ENCODE peak calls at places on chromosomes 5 and 9, in five cellular contexts. V is body of pancreas, C is fibroblast of lung, Y is heart right ventricle, R is mammary epithelial cell. N is an unnamed sample. For H3K4me1, the result is how much of the 10 kb centered on the place peaks cover.

GRCh38 chr9:35859310-35859994 is 10.7 kb downstream of the OR13J1 start:
- DNase-seq in Y (no peak), V (peak), R (peak), C (peak), N (no peak)

GRCh38 chr9:14173730-14174129 is 140.2 kb downstream of the NFIB start:
- DNase-seq in R (no peak), C (no peak), V (peak), Y (peak), N (no peak)

GRCh38 chr5:2860101-2860500 is 108.6 kb upstream of the IRX2 start:
- DNase-seq in Y (no peak), V (no peak), R (no peak), C (no peak), N (no peak)

GRCh38 chr5:158174918-158175663 is 316.1 kb upstream of the CLINT1 start:
- DNase-seq in R (peak), C (peak), V (peak), Y (peak), N (no peak)

GRCh38 chr9:118674942-118675341 is 694.3 kb downstream of the BRINP1 start:
- DNase-seq in V (no peak), C (no peak), R (no peak), Y (no peak), N (no peak)

GRCh38 chr5:137486707-137487106 is 12.4 kb downstream of the SPOCK1 start:
- DNase-seq in C (no peak), R (no peak), V (no peak), Y (peak), N (no peak)

GRCh38 chr9:89558948-89559347 is 45.9 kb upstream of the GADD45G start:
- DNase-seq in V (peak), R (no peak), C (no peak), Y (no peak), N (no peak)

GRCh38 chr5:43677241-43677640 is 74.3 kb downstream of the NNT start:
- DNase-seq in V (no peak), Y (no peak), R (no peak), C (no peak), N (no peak)

GRCh38 chr9:81906656-81907055 is 21.6 kb upstream of the SPATA31D4 start:
- DNase-seq in C (peak), V (no peak), R (peak), Y (no peak), N (no peak)

GRCh38 chr5:74396913-74397606 is 243.5 kb downstream of the ENC1 start:
- DNase-seq in V (peak), C (no peak), Y (no peak), R (no peak), N (no peak)

GRCh38 chr9:124754289-124754688 is 16.8 kb downstream of the NR6A1 start:
- DNase-seq in Y (no peak), R (no peak), V (no peak), C (peak), N (no peak)

GRCh38 chr5:54651482-54652076 is 134.0 kb downstream of the SNX18 start:
- DNase-seq in V (peak), C (peak), R (peak), Y (peak), N (peak)

GRCh38 chr9:19050637-19051591 is 1.7 kb downstream of the RRAGA start:
- DNase-seq in R (no peak), Y (no peak), V (no peak), C (peak), N (no peak)

GRCh38 chr5:97525780-97526179 is 342.7 kb upstream of the RIOK2 start:
- DNase-seq in Y (no peak), R (no peak), C (no peak), V (no peak), N (no peak)

GRCh38 chr5:123785160-123786001 is 273.4 kb downstream of the CSNK1G3 start:
- DNase-seq in C (peak), Y (no peak), R (peak), V (peak), N (no peak)

GRCh38 chr5:41415242-41415641 is 95.2 kb downstream of the PLCXD3 start:
- DNase-seq in Y (no peak), V (no peak), R (no peak), C (no peak), N (no peak)

GRCh38 chr5:102911973-102912372 is 156.9 kb downstream of the PAM start:
- DNase-seq in R (peak), Y (no peak), C (peak), V (no peak), N (no peak)

GRCh38 chr5:113212244-113212920 is 222.4 kb downstream of the TSSK1B start:
- DNase-seq in V (peak), C (peak), Y (peak), R (no peak), N (no peak)

GRCh38 chr5:74199436-74200210 is 440.9 kb downstream of the ENC1 start:
- DNase-seq in R (peak), V (no peak), Y (no peak), C (no peak), N (no peak)

GRCh38 chr5:83472213-83472507 is 616 bp downstream of the VCAN start:
- DNase-seq in V (no peak), Y (no peak), C (no peak), R (no peak), N (no peak)
- H3K4me3 ChIP-seq in V (no peak), Y (peak), C (peak), R (peak), N (peak)

GRCh38 chr9:93579711-93580516 is 3.5 kb downstream of the PHF2 start:
- DNase-seq in R (no peak), Y (no peak), V (no peak), C (no peak), N (no peak)

GRCh38 chr9:93582550-93582949 is 6.2 kb downstream of the PHF2 start:
- DNase-seq in V (no peak), C (no peak), Y (no peak), R (no peak), N (no peak)

GRCh38 chr9:93582115-93582514 is 5.7 kb downstream of the PHF2 start:
- DNase-seq in V (peak), R (no peak), C (no peak), Y (no peak), N (no peak)

GRCh38 chr9:93578844-93579243 is 2.5 kb downstream of the PHF2 start:
- DNase-seq in C (no peak), R (no peak), Y (no peak), V (no peak), N (no peak)

DNA sequence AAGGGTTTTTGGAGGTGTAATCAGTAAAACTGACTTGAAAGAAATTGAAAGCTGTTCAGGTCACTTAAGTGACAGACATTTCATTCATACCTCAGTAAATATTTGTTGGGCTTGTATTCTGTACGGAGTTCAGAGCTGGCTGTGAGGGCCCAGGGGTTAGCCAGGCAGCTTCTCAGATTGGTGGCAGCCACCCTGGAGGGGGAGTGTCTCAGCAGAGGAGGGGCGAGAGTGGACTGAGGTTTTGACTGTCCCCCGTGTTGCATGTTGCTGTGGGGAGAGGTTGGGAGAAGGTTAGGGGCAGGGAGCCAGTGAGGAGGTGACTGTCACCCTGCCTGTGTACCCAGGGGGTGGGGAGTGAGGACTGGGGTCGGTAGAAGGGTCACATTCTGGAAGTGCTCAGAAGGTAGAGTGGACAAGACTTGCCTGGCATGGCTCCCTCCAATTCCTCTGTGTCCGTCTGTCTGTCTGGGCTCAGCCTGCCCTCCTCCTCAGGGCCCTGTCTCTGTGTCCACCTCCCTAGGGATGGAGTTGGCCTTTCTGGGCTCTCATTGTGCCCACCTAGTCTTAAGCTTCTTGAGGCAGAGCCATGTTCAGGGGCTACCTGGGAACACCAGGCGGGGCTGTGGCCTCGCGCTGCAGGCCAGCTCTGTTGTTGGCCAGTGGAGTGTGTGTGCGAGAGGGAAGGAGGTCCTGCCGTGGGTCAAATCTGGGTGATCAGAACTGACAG is 4.4 kb downstream of the PHF2 start:
- DNase-seq in C (no peak), V (no peak), Y (no peak), R (no peak), N (no peak)
- H3K27ac ChIP-seq in C (no peak), V (peak), Y (peak), R (no peak), N (no peak)

GRCh38 chr5:140238756-140239155 is 63.8 kb downstream of the CYSTM1 start:
- DNase-seq in C (no peak), V (no peak), Y (no peak), R (no peak), N (no peak)
- H3K4me1 ChIP-seq in C (under half), V (under half), Y (half or more), R (under half), N (under half)

GRCh38 chr5:38582662-38583061 is 26.2 kb upstream of the LIFR start:
- DNase-seq in V (no peak), R (no peak), Y (no peak), C (no peak), N (no peak)

GRCh38 chr5:38576442-38576841 is 20.0 kb upstream of the LIFR start:
- DNase-seq in R (no peak), Y (no peak), V (peak), C (no peak), N (no peak)

GRCh38 chr5:38579105-38579504 is 22.7 kb upstream of the LIFR start:
- DNase-seq in Y (no peak), C (no peak), V (no peak), R (no peak), N (no peak)

GRCh38 chr5:38574009-38574408 is 17.6 kb upstream of the LIFR start:
- DNase-seq in Y (no peak), C (no peak), R (no peak), V (no peak), N (no peak)

DNA sequence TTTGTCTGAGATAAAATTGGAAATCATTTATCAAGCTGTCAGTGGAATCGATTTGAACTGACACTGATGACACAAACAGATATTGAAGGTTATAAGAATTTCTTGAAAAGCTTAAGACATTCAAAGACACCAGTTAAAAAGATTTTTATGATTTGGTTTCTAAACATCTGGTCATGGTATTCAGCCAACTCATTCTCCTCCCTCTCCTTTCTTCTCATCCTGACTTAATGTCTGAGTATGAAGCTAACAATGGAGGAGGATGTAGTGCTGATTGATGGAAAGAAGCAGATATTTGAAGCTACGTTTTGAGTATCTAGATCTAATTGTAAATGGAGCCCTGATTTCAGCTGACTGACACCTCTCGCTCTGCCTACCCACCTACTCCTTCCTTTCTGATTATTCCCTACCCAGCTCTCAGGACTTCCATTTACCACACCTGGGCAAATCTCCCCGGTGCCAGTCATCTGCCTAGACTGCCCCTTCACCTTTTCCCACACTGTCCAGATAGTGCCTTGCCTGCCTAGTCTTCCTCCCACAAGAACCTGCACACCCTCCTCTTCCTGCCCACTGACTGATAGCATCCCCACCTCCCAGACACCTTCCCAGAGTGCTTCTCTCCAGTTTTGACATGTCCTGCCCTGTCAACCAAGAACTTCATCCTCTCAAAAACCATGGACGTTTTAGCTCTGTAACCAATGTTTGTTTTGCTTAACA is 20.7 kb upstream of the LIFR start:
- DNase-seq in R (no peak), Y (no peak), V (no peak), C (no peak), N (no peak)
- H3K4me3 ChIP-seq in R (no peak), Y (no peak), V (no peak), C (no peak), N (no peak)

GRCh38 chr9:69168709-69169217 is 5.3 kb upstream of the TJP2 start:
- DNase-seq in V (no peak), C (peak), Y (no peak), R (peak), N (peak)

GRCh38 chr9:69170231-69170630 is 3.8 kb upstream of the TJP2 start:
- DNase-seq in V (no peak), R (no peak), C (no peak), Y (no peak), N (no peak)

GRCh38 chr9:69171517-69171916 is 2.6 kb upstream of the TJP2 start:
- DNase-seq in V (no peak), C (no peak), R (no peak), Y (no peak), N (no peak)

GRCh38 chr9:69172895-69173294 is 1.2 kb upstream of the TJP2 start:
- DNase-seq in Y (no peak), R (peak), V (no peak), C (no peak), N (no peak)

DNA sequence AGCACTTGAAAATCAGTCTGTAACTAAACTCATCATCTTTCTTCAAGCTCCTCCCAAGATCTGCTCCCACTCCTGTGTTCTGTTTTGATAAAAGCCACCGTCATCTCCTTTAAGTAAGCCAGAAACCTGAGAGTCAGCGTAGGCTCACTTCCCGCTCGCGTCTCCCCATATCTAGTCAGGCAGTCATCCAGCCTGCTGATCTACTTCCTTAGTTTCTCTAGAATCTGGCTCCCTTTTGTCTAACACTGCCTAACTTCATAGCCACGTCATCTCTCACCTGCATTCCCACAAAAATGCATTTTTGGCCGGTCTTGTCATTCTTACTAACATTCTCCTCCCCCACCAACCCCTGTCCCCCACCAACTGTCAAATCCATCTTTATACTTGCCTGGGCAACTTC is 3.0 kb upstream of the TJP2 start:
- DNase-seq in C (peak), R (peak), V (no peak), Y (no peak), N (peak)
- H3K27ac ChIP-seq in C (no peak), R (peak), V (no peak), Y (no peak), N (peak)

GRCh38 chr5:126852916-126853315 is 76.0 kb downstream of the LMNB1 start:
- DNase-seq in C (no peak), R (no peak), Y (no peak), V (no peak), N (no peak)
- H3K4me1 ChIP-seq in C (under half), R (under half), Y (half or more), V (under half), N (under half)

DNA sequence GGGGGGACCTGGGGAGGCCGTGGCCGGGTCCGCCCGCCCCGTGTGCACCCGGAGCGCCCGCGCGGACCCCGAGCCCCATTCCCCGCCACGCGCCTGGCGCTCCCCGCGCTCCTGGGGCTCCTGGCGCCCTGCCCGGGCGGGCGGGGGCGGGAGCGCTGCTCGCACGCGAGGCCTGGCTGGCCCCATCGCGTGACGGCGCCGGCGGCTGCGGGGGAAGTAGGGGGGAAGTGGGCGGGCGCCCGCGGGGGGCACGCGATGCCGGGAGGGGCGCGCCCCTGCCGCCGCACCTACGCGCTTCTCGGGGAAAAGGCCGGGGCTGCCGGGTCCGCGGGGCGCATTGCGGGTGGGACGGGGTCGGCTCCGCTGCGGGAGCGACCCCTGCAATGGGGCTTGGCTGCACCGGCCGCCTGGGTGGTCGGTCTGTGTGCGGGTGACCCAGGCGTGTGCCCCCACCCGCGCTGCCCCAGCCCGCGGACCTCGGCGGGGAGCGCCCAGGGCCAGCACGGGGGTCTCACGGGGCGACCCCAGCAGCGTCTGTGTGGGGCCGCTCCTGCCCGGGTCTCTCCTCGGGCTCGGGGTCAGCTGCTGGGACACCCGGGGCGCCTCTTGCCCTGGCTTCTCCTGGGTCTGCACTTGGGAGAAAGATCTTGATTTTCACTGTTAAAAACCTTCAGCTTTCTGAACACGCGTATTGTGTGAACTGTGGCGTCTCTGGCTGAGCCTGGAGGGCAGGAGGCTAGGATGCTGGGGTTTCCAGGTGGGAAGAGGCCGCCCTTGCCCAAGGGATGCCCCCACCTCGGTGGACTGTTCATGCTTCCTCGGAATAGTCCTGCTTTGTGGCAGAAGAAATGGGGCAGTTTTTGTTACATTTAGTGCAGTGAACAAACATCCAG is 52.4 kb downstream of the AHRR start:
- DNase-seq in R (peak), Y (peak), C (peak), V (peak), N (peak)
- H3K4me3 ChIP-seq in R (no peak), Y (peak), C (peak), V (no peak), N (peak)

GRCh38 chr5:176350416-176350815 is 11.1 kb downstream of the KIAA1191 start:
- DNase-seq in V (no peak), R (no peak), C (no peak), Y (no peak), N (no peak)

GRCh38 chr5:176355400-176356178 is 6.0 kb downstream of the KIAA1191 start:
- DNase-seq in V (no peak), Y (no peak), R (no peak), C (no peak), N (no peak)

GRCh38 chr5:176353533-176353932 is 8.0 kb downstream of the KIAA1191 start:
- DNase-seq in C (no peak), V (no peak), R (no peak), Y (no peak), N (no peak)

GRCh38 chr5:176356179-176356566 is 5.4 kb downstream of the KIAA1191 start:
- DNase-seq in Y (no peak), R (no peak), C (no peak), V (no peak), N (no peak)

GRCh38 chr5:176352116-176352878 is 9.3 kb downstream of the KIAA1191 start:
- DNase-seq in V (no peak), C (no peak), Y (no peak), R (no peak), N (no peak)
- H3K27ac ChIP-seq in V (peak), C (no peak), Y (no peak), R (no peak), N (no peak)

GRCh38 chr5:81753429-81753828 is 2.5 kb upstream of the SSBP2 start:
- DNase-seq in R (no peak), Y (no peak), V (no peak), C (no peak), N (no peak)
- H3K4me1 ChIP-seq in R (half or more), Y (under half), V (under half), C (under half), N (under half)

DNA sequence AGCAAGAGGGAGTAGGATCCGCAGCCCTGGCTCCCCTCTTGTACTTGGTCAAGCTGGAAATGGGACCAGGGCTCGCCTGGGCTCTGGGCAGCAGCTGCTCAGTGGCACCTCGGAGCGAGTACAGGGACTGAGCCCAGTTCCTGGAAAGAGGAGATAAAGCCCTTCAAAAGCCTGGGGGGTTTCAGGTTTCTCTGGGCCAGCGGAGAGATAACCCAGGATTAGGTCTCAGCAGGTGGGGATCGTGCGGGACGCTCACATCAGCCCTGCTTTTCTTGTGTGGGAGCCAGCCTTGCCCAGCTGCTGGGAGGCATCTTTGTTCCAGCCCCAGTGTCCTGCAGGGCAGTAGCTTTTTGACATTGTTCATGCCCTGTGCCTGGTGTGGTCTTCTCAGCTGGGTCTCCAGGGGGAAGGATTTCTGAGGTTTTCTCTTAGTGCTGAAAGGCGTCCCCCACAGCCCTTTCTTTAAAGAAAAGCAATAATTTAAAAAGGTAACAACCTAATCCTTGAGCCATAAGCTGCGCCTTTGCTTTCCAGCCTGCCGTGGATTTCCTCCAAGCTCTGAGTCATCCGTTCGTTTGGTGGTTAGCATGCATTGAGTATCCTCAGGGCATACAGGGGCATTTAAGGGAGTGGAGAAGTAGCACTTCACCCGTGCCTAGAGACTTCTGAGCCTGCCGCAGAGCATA is 657 bp upstream of the TNC start:
- DNase-seq in C (peak), Y (peak), V (peak), R (peak), N (peak)
- H3K4me3 ChIP-seq in C (peak), Y (peak), V (no peak), R (peak), N (peak)